ENCODE peak calls at places on chromosomes 13 and 19, in four cellular contexts. K is neural crest cell, S is mucosa of gallbladder, M is AG10803. O is an unnamed sample.

GRCh38 chr13:102680133-102680717 is 14.6 kb downstream of the METTL21C start:
- DNase-seq in S (no peak), K (no peak), M (no peak), O (no peak)

GRCh38 chr19:2022289-2022688 is 6.8 kb upstream of the BTBD2 start:
- DNase-seq in M (no peak), S (no peak), K (no peak), O (no peak)

GRCh38 chr13:100464006-100464405 is 124.6 kb downstream of the GGACT start:
- DNase-seq in M (peak), S (no peak), K (no peak), O (no peak)

GRCh38 chr19:34363094-34363493 is 1.9 kb upstream of the GPI start:
- DNase-seq in S (no peak), K (no peak), M (no peak), O (no peak)

GRCh38 chr19:35673121-35673804 is 6.9 kb downstream of the UPK1A start:
- DNase-seq in M (peak), K (peak), S (peak), O (no peak)

GRCh38 chr13:90562388-90562787 is 785.1 kb upstream of the MIR17HG start:
- DNase-seq in K (no peak), S (no peak), M (no peak), O (no peak)

GRCh38 chr13:39415403-39415802 is 187.6 kb downstream of the LHFPL6 start:
- DNase-seq in K (peak), M (peak), S (no peak), O (no peak)

GRCh38 chr19:1945899-1946298 is 4.9 kb downstream of the CSNK1G2 start:
- DNase-seq in S (no peak), K (peak), M (peak), O (no peak)

GRCh38 chr19:12779162-12779993 is 4.0 kb upstream of the HOOK2 start:
- DNase-seq in S (no peak), K (peak), M (peak), O (no peak)

GRCh38 chr19:5786593-5787551 is 2.3 kb upstream of the PRR22 start:
- DNase-seq in M (no peak), K (no peak), S (no peak), O (no peak)

GRCh38 chr19:13938361-13939027 is at the start of gene PODNL1:
- DNase-seq in M (peak), K (no peak), S (no peak), O (no peak)

GRCh38 chr13:32639502-32640105 is 53.4 kb downstream of the PDS5B start:
- DNase-seq in K (peak), M (peak), S (peak), O (peak)

GRCh38 chr19:41325640-41325946 is 15.6 kb downstream of the CCDC97 start:
- DNase-seq in M (no peak), S (no peak), K (no peak), O (no peak)

GRCh38 chr19:33883869-33884519 is 87.3 kb downstream of the KCTD15 start:
- DNase-seq in K (no peak), S (no peak), M (no peak), O (no peak)

GRCh38 chr19:4134351-4134750 is 10.4 kb upstream of the MAP2K2 start:
- DNase-seq in K (no peak), S (no peak), M (peak), O (no peak)

GRCh38 chr19:34244611-34245299 is 9.6 kb upstream of the GARRE1 start:
- DNase-seq in S (no peak), K (no peak), M (peak), O (no peak)

GRCh38 chr19:18373892-18374629 is 11.9 kb upstream of the GDF15 start:
- DNase-seq in S (peak), K (peak), M (peak), O (no peak)

GRCh38 chr13:59635591-59635990 is 528.1 kb downstream of the DIAPH3 start:
- DNase-seq in K (no peak), M (no peak), S (no peak), O (no peak)

GRCh38 chr13:27969073-27969865 is at the start of gene CDX2:
- DNase-seq in M (no peak), S (no peak), K (no peak), O (no peak)

GRCh38 chr13:31122143-31122542 is 39.6 kb downstream of the HSPH1 start:
- DNase-seq in S (no peak), M (no peak), K (no peak), O (no peak)

GRCh38 chr19:36674201-36674600 is 7.6 kb upstream of the ZNF461 start:
- DNase-seq in K (no peak), S (no peak), M (no peak), O (no peak)

GRCh38 chr13:95335667-95336066 is 34.4 kb upstream of the ABCC4 start:
- DNase-seq in K (no peak), S (no peak), M (no peak), O (no peak)

GRCh38 chr19:54431255-54431838 is 16.1 kb downstream of the TTYH1 start:
- DNase-seq in K (no peak), M (no peak), S (peak), O (no peak)

GRCh38 chr19:14089412-14089661 is 1.2 kb downstream of the SAMD1 start:
- DNase-seq in M (no peak), S (no peak), K (no peak), O (no peak)

GRCh38 chr13:46389985-46390384 is 2.9 kb upstream of the RUBCNL start:
- DNase-seq in M (no peak), K (peak), S (no peak), O (no peak)

GRCh38 chr19:56718231-56718630 is 46.7 kb upstream of the ZNF835 start:
- DNase-seq in M (no peak), S (no peak), K (no peak), O (peak)